ENCODE peak calls at places on chromosomes 1 and 21, in six cellular contexts. P is CD8-positive, alpha-beta T cell; U is pancreas; W is mammary epithelial cell; C is right atrium auricular region; R is left lung. G is an unnamed sample. For H3K27me3 and H3K36me3, the result is how much of the 10 kb centered on the place peaks cover.

GRCh38 chr1:218408942-218409341 is 63.8 kb downstream of the TGFB2 start:
- DNase-seq in C (no peak), R (no peak), U (no peak), P (no peak), W (no peak), G (no peak)

GRCh38 chr1:225191199-225191753 is 236.6 kb downstream of the LBR start:
- DNase-seq in C (no peak), U (no peak), R (no peak), W (no peak), P (no peak), G (no peak)

GRCh38 chr1:49465486-49466185 is 558.1 kb downstream of the AGBL4 start:
- DNase-seq in U (no peak), P (no peak), W (peak), C (no peak), R (no peak), G (no peak)

GRCh38 chr1:36154765-36155559 is 998 bp upstream of the MAP7D1 start:
- DNase-seq in W (no peak), P (no peak), R (no peak), C (no peak), U (peak), G (no peak)

GRCh38 chr1:47505267-47505666 is 67.4 kb downstream of the FOXD2 start:
- DNase-seq in U (no peak), R (no peak), W (no peak), C (no peak), P (no peak), G (no peak)

GRCh38 chr1:206631085-206631509 is 4.2 kb upstream of the DYRK3 start:
- DNase-seq in C (peak), P (peak), U (no peak), R (peak), W (peak), G (peak)

GRCh38 chr1:33072707-33073106 is 8.2 kb upstream of the AZIN2 start:
- DNase-seq in P (no peak), R (no peak), U (no peak), W (no peak), C (no peak), G (no peak)

GRCh38 chr1:89973481-89974127 is 21.3 kb upstream of the ZNF326 start:
- DNase-seq in W (no peak), C (no peak), R (no peak), P (no peak), U (no peak), G (no peak)

GRCh38 chr1:227949341-227949921 is 1.7 kb upstream of the WNT9A start:
- DNase-seq in W (no peak), P (no peak), U (peak), R (no peak), C (peak), G (no peak)

GRCh38 chr1:160187407-160187806 is 3.0 kb upstream of the CASQ1 start:
- DNase-seq in C (no peak), U (no peak), W (no peak), P (no peak), R (no peak), G (no peak)

GRCh38 chr1:201697174-201697573 is 131.8 kb upstream of the IPO9 start:
- DNase-seq in W (no peak), C (no peak), R (no peak), P (no peak), U (no peak), G (no peak)

GRCh38 chr1:31881698-31882000 is 56.5 kb downstream of the PTP4A2 start:
- DNase-seq in U (no peak), R (no peak), W (no peak), P (no peak), C (no peak), G (no peak)

GRCh38 chr1:1059494-1060280 is 14.4 kb downstream of the RNF223 start:
- DNase-seq in R (peak), W (peak), U (peak), C (peak), P (peak), G (no peak)

GRCh38 chr1:57727121-57727520 is 303.3 kb upstream of the DAB1 start:
- DNase-seq in C (no peak), U (no peak), W (no peak), R (no peak), P (no peak), G (no peak)

GRCh38 chr1:223364685-223365382 is 858 bp upstream of the SUSD4 start:
- DNase-seq in P (peak), R (no peak), W (no peak), C (no peak), U (peak), G (no peak)

GRCh38 chr1:156775799-156776198 is 8.5 kb downstream of the PRCC start:
- DNase-seq in C (no peak), U (no peak), R (no peak), P (no peak), W (no peak), G (no peak)

GRCh38 chr1:89781494-89782126 is 39.2 kb upstream of the LRRC8D start:
- DNase-seq in P (peak), C (no peak), W (no peak), U (no peak), R (no peak), G (peak)

GRCh38 chr1:110523011-110523410 is 4.0 kb upstream of the KCNA10 start:
- DNase-seq in R (peak), C (no peak), U (no peak), P (no peak), W (no peak), G (no peak)

GRCh38 chr21:37259426-37259825 is 7.7 kb downstream of the VPS26C start:
- DNase-seq in R (no peak), W (no peak), P (no peak), U (no peak), C (no peak), G (no peak)

GRCh38 chr1:80217377-80217986 is 1211.0 kb upstream of the ADGRL4 start:
- DNase-seq in W (peak), R (no peak), P (no peak), C (no peak), U (no peak), G (peak)

GRCh38 chr1:167881069-167881468 is 32.9 kb downstream of the ADCY10 start:
- DNase-seq in C (no peak), W (peak), U (no peak), R (no peak), P (no peak), G (peak)

GRCh38 chr1:162300057-162300917 is 76.4 kb downstream of the SPATA46 start:
- DNase-seq in U (no peak), P (no peak), C (no peak), R (peak), W (no peak), G (no peak)

GRCh38 chr1:222926566-222926965 is 111.7 kb downstream of the DISP1 start:
- DNase-seq in C (no peak), U (no peak), P (no peak), R (no peak), W (no peak), G (no peak)

GRCh38 chr1:905811-906531 is 17.8 kb upstream of the SAMD11 start:
- DNase-seq in C (peak), W (no peak), R (peak), P (peak), U (peak), G (no peak)

GRCh38 chr21:36120304-36120902 is 14.5 kb upstream of the CBR3 start:
- DNase-seq in R (no peak), P (no peak), U (no peak), W (no peak), C (no peak), G (no peak)

GRCh38 chr21:42655797-42656770 is 2.7 kb downstream of the PDE9A start:
- DNase-seq in C (no peak), U (peak), P (no peak), W (peak), R (no peak), G (no peak)

GRCh38 chr1:110356379-110356778 is 17.2 kb downstream of the RBM15 start:
- DNase-seq in U (no peak), C (no peak), R (no peak), W (peak), P (no peak), G (peak)

GRCh38 chr21:31801551-31802234 is 69.8 kb upstream of the SCAF4 start:
- DNase-seq in R (no peak), W (no peak), P (no peak), C (no peak), U (no peak), G (no peak)

GRCh38 chr1:36411674-36412648 is 14.3 kb upstream of the LSM10 start:
- DNase-seq in C (no peak), P (no peak), W (peak), U (no peak), R (no peak), G (no peak)

GRCh38 chr21:41926068-41926806 is 27.6 kb downstream of the C2CD2 start:
- DNase-seq in R (peak), W (peak), P (peak), C (no peak), U (no peak), G (no peak)

GRCh38 chr1:19613075-19613748 is 30.9 kb upstream of the NBL1 start:
- DNase-seq in R (no peak), U (no peak), C (no peak), P (no peak), W (no peak), G (no peak)

GRCh38 chr1:174222166-174222949 is 63.0 kb downstream of the RABGAP1L start:
- DNase-seq in W (peak), U (no peak), C (no peak), R (no peak), P (no peak), G (peak)

GRCh38 chr1:172255223-172255560 is 165.3 kb upstream of the C1orf105 start:
- DNase-seq in P (no peak), W (no peak), C (no peak), U (no peak), R (no peak), G (no peak)

GRCh38 chr1:183572721-183573120 is 17.5 kb downstream of the NCF2 start:
- DNase-seq in R (no peak), W (no peak), U (no peak), C (no peak), P (no peak), G (no peak)

GRCh38 chr1:157189986-157190982 is 52.1 kb upstream of the ETV3 start:
- DNase-seq in W (peak), C (peak), P (no peak), R (no peak), U (no peak), G (no peak)

GRCh38 chr1:9384751-9385245 is 92.1 kb downstream of the SPSB1 start:
- DNase-seq in W (no peak), P (no peak), U (no peak), C (peak), R (no peak), G (no peak)

DNA sequence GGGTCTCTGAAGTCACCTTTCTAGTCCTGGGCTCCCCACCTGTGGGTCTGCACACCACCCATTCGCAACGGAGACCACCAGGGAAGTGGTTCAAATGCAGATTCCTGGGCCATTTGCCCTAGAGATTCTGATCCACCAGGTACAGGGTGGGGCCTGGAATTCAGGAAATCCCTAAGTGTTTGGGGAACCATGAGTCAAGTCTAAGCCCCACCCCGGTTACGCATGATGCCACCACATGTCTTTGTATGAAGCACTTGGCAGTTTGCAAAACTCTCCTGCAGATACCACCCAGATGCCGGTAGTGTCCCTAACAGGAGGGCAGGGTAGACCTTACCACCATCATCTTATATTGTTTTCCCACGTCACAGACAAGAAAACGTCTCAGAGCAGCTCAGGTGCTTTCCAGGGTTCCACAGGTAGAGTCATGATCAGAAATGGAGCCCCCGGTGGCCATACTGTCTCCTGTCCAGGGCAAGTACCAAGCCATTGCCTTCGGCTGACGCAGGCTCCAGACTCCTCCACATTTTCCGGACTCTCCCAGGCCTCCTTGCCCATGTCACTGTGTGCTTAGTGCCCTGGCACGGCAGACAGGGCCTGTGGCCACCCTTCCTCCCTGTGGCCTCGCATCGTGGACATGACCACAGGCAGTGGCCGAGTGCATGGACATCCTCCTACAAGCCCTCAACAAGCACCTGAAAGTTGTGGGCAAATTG is 89.2 kb upstream of the TMEM51 start:
- DNase-seq in W (peak), C (no peak), U (peak), R (no peak), P (no peak), G (no peak)
- TF ChIP-seq CTCF in W (peak), C (no peak), U (no peak), R (no peak), P (no peak), G (no peak)

GRCh38 chr1:3501437-3501836 is 47.0 kb downstream of the ARHGEF16 start:
- DNase-seq in R (no peak), U (no peak), W (no peak), C (no peak), P (no peak), G (no peak)

GRCh38 chr1:3498986-3499385 is 44.5 kb downstream of the ARHGEF16 start:
- DNase-seq in P (no peak), W (no peak), C (no peak), U (peak), R (no peak), G (no peak)

GRCh38 chr1:3500265-3500835 is 45.9 kb downstream of the ARHGEF16 start:
- DNase-seq in W (no peak), C (no peak), U (peak), P (no peak), R (no peak), G (no peak)

GRCh38 chr1:3498246-3498930 is 43.9 kb downstream of the ARHGEF16 start:
- DNase-seq in U (peak), C (no peak), R (no peak), P (no peak), W (no peak), G (no peak)

DNA sequence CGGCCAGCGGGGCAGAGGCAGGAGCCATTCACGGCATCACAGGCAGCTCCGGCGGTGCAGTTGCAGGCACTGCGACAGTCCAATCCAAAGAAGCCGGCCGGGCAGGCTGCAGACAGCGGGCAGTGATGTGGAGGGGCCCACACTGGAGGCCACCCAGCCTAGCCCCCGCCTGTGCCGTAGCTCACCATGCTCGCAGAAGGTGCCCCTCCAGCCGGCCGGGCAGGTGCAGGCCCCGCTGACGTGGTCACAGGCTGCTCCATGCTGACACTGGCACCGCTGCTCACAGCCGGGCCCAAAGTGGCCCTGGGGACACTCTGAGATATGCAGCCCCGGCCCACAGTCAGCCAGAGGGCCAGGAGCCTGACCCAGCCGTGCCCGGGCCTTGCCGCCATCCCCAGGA is 45.1 kb downstream of the ARHGEF16 start:
- DNase-seq in W (no peak), C (no peak), P (no peak), R (no peak), U (peak), G (no peak)
- H3K27me3 ChIP-seq in W (under half), C (under half), P (under half), R (under half), U (under half), G (under half)

GRCh38 chr1:2520806-2521205 is 5.6 kb downstream of the PANK4 start:
- DNase-seq in C (no peak), W (no peak), R (no peak), P (no peak), U (no peak), G (no peak)

GRCh38 chr1:2519029-2519685 is 7.2 kb downstream of the PANK4 start:
- DNase-seq in W (no peak), R (no peak), U (no peak), C (no peak), P (no peak), G (no peak)

GRCh38 chr1:2518528-2518927 is 7.9 kb downstream of the PANK4 start:
- DNase-seq in C (no peak), W (no peak), U (no peak), P (no peak), R (no peak), G (no peak)

GRCh38 chr1:2520206-2520605 is 6.2 kb downstream of the PANK4 start:
- DNase-seq in P (no peak), C (no peak), R (no peak), U (no peak), W (no peak), G (no peak)

GRCh38 chr1:2519729-2520128 is 6.7 kb downstream of the PANK4 start:
- DNase-seq in C (no peak), R (no peak), W (no peak), P (no peak), U (no peak), G (no peak)
- H3K36me3 ChIP-seq in C (half or more), R (under half), W (under half), P (half or more), U (half or more), G (under half)

DNA sequence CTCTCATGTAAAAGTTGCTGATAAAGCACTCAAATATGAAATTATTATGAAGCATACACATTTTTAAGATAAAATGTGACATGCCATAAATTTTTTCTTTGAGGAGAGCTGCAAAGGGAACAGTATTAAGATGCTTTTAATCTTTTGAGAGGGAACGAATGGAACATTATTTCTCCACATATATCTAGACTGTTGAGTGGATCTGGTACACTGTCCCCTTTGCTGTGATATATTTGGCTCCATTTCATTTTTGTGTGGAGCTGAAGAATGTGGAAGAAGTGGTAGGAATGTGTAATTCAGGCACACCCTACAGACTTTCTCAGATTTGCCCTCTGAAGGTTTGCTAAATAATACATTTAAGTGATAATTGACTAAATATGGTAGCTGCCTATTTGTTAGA is 31.7 kb downstream of the PGM1 start:
- DNase-seq in C (no peak), U (no peak), P (no peak), W (no peak), R (no peak), G (no peak)
- TF ChIP-seq CTCF in C (no peak), U (no peak), P (no peak), W (peak), R (no peak), G (peak)

GRCh38 chr21:44899768-44900558 is 20.7 kb downstream of the ITGB2 start:
- DNase-seq in C (no peak), U (peak), R (no peak), P (no peak), W (no peak), G (no peak)

GRCh38 chr21:44902268-44903053 is 18.2 kb downstream of the ITGB2 start:
- DNase-seq in C (no peak), W (no peak), P (no peak), R (no peak), U (no peak), G (no peak)

GRCh38 chr21:44898851-44899767 is 21.6 kb downstream of the ITGB2 start:
- DNase-seq in C (no peak), R (no peak), U (peak), W (no peak), P (no peak), G (no peak)

GRCh38 chr21:44901391-44902074 is 19.2 kb downstream of the ITGB2 start:
- DNase-seq in R (no peak), P (no peak), U (peak), C (no peak), W (no peak), G (no peak)

GRCh38 chr21:44900559-44901251 is 20.0 kb downstream of the ITGB2 start:
- DNase-seq in C (no peak), W (no peak), P (no peak), R (no peak), U (peak), G (no peak)
- H3K27me3 ChIP-seq in C (under half), W (under half), P (under half), R (under half), U (under half), G (under half)

GRCh38 chr1:100038401-100039306 is 68.9 kb downstream of the SLC35A3 start:
- DNase-seq in U (peak), R (peak), W (peak), P (peak), C (peak), G (no peak)
- H3K36me3 ChIP-seq in U (under half), R (under half), W (under half), P (under half), C (under half), G (under half)